ENCODE peak calls at places on chromosome 21, in five cellular contexts. C, X, R, U and J are unnamed samples.

GRCh38 chr21:31913191-31913608 is 40.4 kb downstream of the HUNK start:
- DNase-seq in X (no peak), C (no peak), R (no peak), U (no peak), J (no peak)

GRCh38 chr21:36209626-36210171 is 53.1 kb downstream of the DOP1B start:
- DNase-seq in X (no peak), R (peak), U (peak), C (peak), J (peak)

GRCh38 chr21:32382108-32382601 is 10.7 kb downstream of the URB1 start:
- DNase-seq in C (no peak), X (no peak), U (no peak), R (no peak), J (no peak)

GRCh38 chr21:16195476-16195875 is 465.7 kb downstream of the USP25 start:
- DNase-seq in X (no peak), U (no peak), C (no peak), R (no peak), J (no peak)

GRCh38 chr21:30579351-30579750 is 10.8 kb downstream of the KRTAP22-2 start:
- DNase-seq in R (no peak), X (no peak), U (no peak), C (no peak), J (peak)

GRCh38 chr21:39849014-39849655 is 18.1 kb upstream of the PCP4 start:
- DNase-seq in C (no peak), X (no peak), U (no peak), R (no peak), J (no peak)

GRCh38 chr21:41715649-41716321 is 51.1 kb downstream of the RIPK4 start:
- DNase-seq in R (no peak), X (no peak), C (peak), U (no peak), J (peak)

GRCh38 chr21:33089439-33089838 is 19.5 kb downstream of the OLIG1 start:
- DNase-seq in X (no peak), U (no peak), C (no peak), R (no peak), J (no peak)

GRCh38 chr21:36656138-36656537 is 42.8 kb upstream of the SIM2 start:
- DNase-seq in R (no peak), X (no peak), U (no peak), C (no peak), J (no peak)

GRCh38 chr21:33824156-33824941 is 91.3 kb downstream of the ATP5PO start:
- DNase-seq in C (no peak), X (no peak), U (no peak), R (no peak), J (no peak)

GRCh38 chr21:43287111-43287973 is 118.5 kb downstream of the CRYAA start:
- DNase-seq in R (peak), X (peak), C (no peak), U (no peak), J (no peak)

GRCh38 chr21:38297193-38297592 is 40.4 kb downstream of the KCNJ15 start:
- DNase-seq in X (no peak), C (no peak), U (no peak), R (no peak), J (no peak)

GRCh38 chr21:42164064-42164789 is 54.7 kb upstream of the ABCG1 start:
- DNase-seq in U (no peak), R (peak), C (peak), X (no peak), J (peak)

GRCh38 chr21:17257784-17258183 is 255.1 kb upstream of the CXADR start:
- DNase-seq in R (no peak), C (no peak), U (no peak), X (no peak), J (no peak)

GRCh38 chr21:35475768-35476167 is 426.7 kb upstream of the RUNX1 start:
- DNase-seq in C (no peak), R (no peak), U (no peak), X (no peak), J (no peak)

GRCh38 chr21:43684424-43684823 is 25.1 kb downstream of the RRP1B start:
- DNase-seq in C (no peak), R (no peak), U (no peak), X (no peak), J (no peak)

GRCh38 chr21:38489283-38489677 is 9.0 kb downstream of the ERG start:
- DNase-seq in R (no peak), C (no peak), X (no peak), U (no peak), J (no peak)

GRCh38 chr21:42527489-42528158 is 14.0 kb downstream of the SLC37A1 start:
- DNase-seq in X (peak), C (no peak), R (no peak), U (no peak), J (no peak)

GRCh38 chr21:35711213-35711612 is 349.1 kb downstream of the SETD4 start:
- DNase-seq in X (no peak), R (no peak), U (no peak), C (no peak), J (no peak)

GRCh38 chr21:36075171-36075570 is 5.3 kb downstream of the CBR1 start:
- DNase-seq in U (no peak), C (no peak), X (no peak), R (no peak), J (no peak)

GRCh38 chr21:21436012-21436545 is 437.9 kb downstream of the NCAM2 start:
- DNase-seq in C (no peak), U (no peak), X (no peak), R (no peak), J (no peak)
- TF ChIP-seq CREB1 in C (no peak), U (no peak), X (no peak), R (no peak), J (no peak)

GRCh38 chr21:44900559-44901251 is 20.0 kb downstream of the ITGB2 start:
- DNase-seq in U (no peak), C (no peak), R (no peak), X (no peak), J (no peak)

GRCh38 chr21:44898011-44898493 is 22.6 kb downstream of the ITGB2 start:
- DNase-seq in R (no peak), U (no peak), C (no peak), X (no peak), J (no peak)

GRCh38 chr21:44897326-44898010 is 23.2 kb downstream of the ITGB2 start:
- DNase-seq in U (no peak), R (peak), C (no peak), X (no peak), J (no peak)

GRCh38 chr21:44899768-44900558 is 20.7 kb downstream of the ITGB2 start:
- DNase-seq in U (no peak), R (no peak), X (no peak), C (no peak), J (no peak)

GRCh38 chr21:44898851-44899767 is 21.6 kb downstream of the ITGB2 start:
- DNase-seq in C (no peak), U (no peak), X (no peak), R (no peak), J (no peak)
- H2AFZ ChIP-seq in C (no peak), U (no peak), X (no peak), R (no peak), J (peak)

GRCh38 chr21:27301216-27301615 is 334.3 kb upstream of the ADAMTS5 start:
- DNase-seq in U (no peak), C (no peak), X (no peak), R (no peak), J (no peak)
- TF ChIP-seq CREB1 in U (no peak), C (no peak), X (no peak), R (no peak), J (no peak)

GRCh38 chr21:29145354-29145782 is 14.9 kb downstream of the MAP3K7CL start:
- DNase-seq in X (no peak), U (no peak), C (peak), R (no peak), J (no peak)
- H2AFZ ChIP-seq in X (no peak), U (no peak), C (no peak), R (peak), J (no peak)

GRCh38 chr21:14545906-14546480 is at the start of gene SAMSN1:
- DNase-seq in X (peak), R (peak), C (no peak), U (no peak), J (no peak)
- TF ChIP-seq CREB1 in X (peak), R (no peak), C (no peak), U (no peak), J (no peak)